ENCODE peak calls at places on chromosome 1, in four cellular contexts. F is heart right ventricle, A is caudate nucleus, V is AG04450. P is an unnamed sample.

GRCh38 chr1:45230537-45230936 is 24.1 kb upstream of the ZSWIM5 start:
- DNase-seq in F (no peak), A (no peak), V (no peak), P (no peak)

GRCh38 chr1:86915737-86916235 is 1.4 kb downstream of the HS2ST1 start:
- DNase-seq in F (no peak), A (no peak), V (no peak), P (no peak)

GRCh38 chr1:91697322-91698260 is 188.4 kb downstream of the TGFBR3 start:
- DNase-seq in V (no peak), A (no peak), F (no peak), P (no peak)

GRCh38 chr1:82775402-82776000 is 974.8 kb downstream of the ADGRL2 start:
- DNase-seq in F (peak; percentile 21), V (no peak), A (no peak), P (no peak)

GRCh38 chr1:205351984-205352713 is 4.6 kb downstream of the KLHDC8A start:
- DNase-seq in A (no peak), V (no peak), F (no peak), P (peak; percentile 45)

GRCh38 chr1:51990478-51990965 is at the start of gene RAB3B:
- DNase-seq in A (no peak), V (peak; percentile 6), F (peak; percentile 42), P (no peak)

GRCh38 chr1:109389638-109390341 is 7.9 kb downstream of the SORT1 start:
- DNase-seq in V (no peak), F (no peak), A (no peak), P (no peak)

GRCh38 chr1:54260810-54261209 is 60.8 kb downstream of the MRPL37 start:
- DNase-seq in F (no peak), A (no peak), V (no peak), P (no peak)

GRCh38 chr1:36136535-36136934 is 11.5 kb upstream of the COL8A2 start:
- DNase-seq in V (peak; percentile 63), F (no peak), A (no peak), P (peak; percentile 33)

GRCh38 chr1:75131593-75132420 is 2.4 kb upstream of the LHX8 start:
- DNase-seq in V (no peak), A (no peak), F (no peak), P (no peak)

GRCh38 chr1:234997201-234998173 is 131.2 kb downstream of the TOMM20 start:
- DNase-seq in F (peak; percentile 97), V (peak; percentile 93), A (peak; percentile 81), P (peak; percentile 100)

GRCh38 chr1:74771913-74772515 is 39.1 kb downstream of the TYW3 start:
- DNase-seq in A (no peak), V (peak; percentile 8), F (no peak), P (no peak)

GRCh38 chr1:150259758-150260669 is 2.4 kb downstream of the CA14 start:
- DNase-seq in F (no peak), A (peak; percentile 16), V (no peak), P (no peak)

GRCh38 chr1:38600905-38601304 is 258.7 kb downstream of the RRAGC start:
- DNase-seq in A (no peak), F (no peak), V (no peak), P (no peak)

GRCh38 chr1:51542158-51542953 is 23.3 kb upstream of the EPS15 start:
- DNase-seq in A (no peak), F (no peak), V (no peak), P (no peak)

GRCh38 chr1:38536089-38536488 is 323.5 kb downstream of the RRAGC start:
- DNase-seq in V (no peak), A (no peak), F (no peak), P (no peak)

GRCh38 chr1:11836955-11837766 is 10.4 kb downstream of the NPPA start:
- DNase-seq in A (no peak), F (no peak), V (no peak), P (no peak)

GRCh38 chr1:21631944-21632887 is 36.9 kb downstream of the RAP1GAP start:
- DNase-seq in A (no peak), F (no peak), V (no peak), P (no peak)

GRCh38 chr1:26702680-26703038 is 6.8 kb downstream of the ARID1A start:
- DNase-seq in A (no peak), F (no peak), V (no peak), P (no peak)

GRCh38 chr1:205456868-205457724 is 1.3 kb upstream of the BLACAT1 start:
- DNase-seq in V (no peak), F (no peak), A (no peak), P (no peak)

GRCh38 chr1:225480825-225481434 is 53.1 kb upstream of the LBR start:
- DNase-seq in F (peak; percentile 35), A (no peak), V (no peak), P (no peak)

GRCh38 chr1:21308847-21309652 is 18.8 kb upstream of the ECE1 start:
- DNase-seq in F (no peak), A (no peak), V (no peak), P (peak; percentile 29)

GRCh38 chr1:112410704-112411103 is 14.7 kb downstream of the CTTNBP2NL start:
- DNase-seq in V (no peak), A (no peak), F (no peak), P (no peak)

GRCh38 chr1:88741413-88741812 is 57.3 kb downstream of the PKN2 start:
- DNase-seq in A (no peak), V (no peak), F (no peak), P (no peak)

GRCh38 chr1:235937123-235937522 is 70.4 kb upstream of the LYST start:
- DNase-seq in A (no peak), F (no peak), V (no peak), P (no peak)

GRCh38 chr1:921011-921837 is 2.5 kb upstream of the SAMD11 start:
- DNase-seq in F (peak; percentile 69), V (peak; percentile 36), A (no peak), P (no peak)

GRCh38 chr1:68196676-68197075 is 35.6 kb downstream of the WLS start:
- DNase-seq in F (no peak), A (no peak), V (no peak), P (no peak)

GRCh38 chr1:11802973-11803885 is 2.5 kb downstream of the MTHFR start:
- DNase-seq in V (peak; percentile 95), F (peak; percentile 94), A (peak; percentile 17), P (no peak)

GRCh38 chr1:7387053-7387861 is 383.8 kb upstream of the VAMP3 start:
- DNase-seq in F (no peak), A (no peak), V (no peak), P (no peak)

GRCh38 chr1:94854458-94855306 is 34.5 kb downstream of the SLC44A3 start:
- DNase-seq in V (peak; percentile 83), A (peak; percentile 61), F (peak; percentile 80), P (peak; percentile 87)

GRCh38 chr1:33347650-33347992 is 26.7 kb upstream of the A3GALT2 start:
- DNase-seq in F (peak; percentile 41), V (no peak), A (no peak), P (no peak)

GRCh38 chr1:33346921-33347649 is 26.2 kb upstream of the A3GALT2 start:
- DNase-seq in A (no peak), F (no peak), V (no peak), P (no peak)

GRCh38 chr1:33348676-33349080 is 27.8 kb upstream of the A3GALT2 start:
- DNase-seq in F (no peak), A (no peak), V (no peak), P (no peak)

GRCh38 chr1:33349081-33349759 is 28.3 kb upstream of the A3GALT2 start:
- DNase-seq in V (no peak), F (peak; percentile 58), A (no peak), P (no peak)

GRCh38 chr1:33348194-33348593 is 27.3 kb upstream of the A3GALT2 start:
- DNase-seq in A (no peak), F (no peak), V (no peak), P (no peak)
- H3K27ac ChIP-seq in A (peak overlapping the region; percentile 84), F (peak overlapping the region; percentile 99), V (peak overlapping the region; percentile 86), P (peak overlapping the region; percentile 99)

GRCh38 chr1:231385118-231385748 is 36.9 kb downstream of the EGLN1 start:
- DNase-seq in V (no peak), F (no peak), A (no peak), P (peak; percentile 69)
- H3K27ac ChIP-seq in V (no peak overlapping the region), F (no peak overlapping the region), A (no peak overlapping the region), P (peak overlapping the region; percentile 14)

GRCh38 chr1:14254184-14254583 is 344.3 kb upstream of the KAZN start:
- DNase-seq in F (no peak), V (no peak), A (no peak), P (no peak)
- H3K27ac ChIP-seq in F (no peak overlapping the region), V (no peak overlapping the region), A (peak overlapping the region; percentile 63), P (no peak overlapping the region)

DNA sequence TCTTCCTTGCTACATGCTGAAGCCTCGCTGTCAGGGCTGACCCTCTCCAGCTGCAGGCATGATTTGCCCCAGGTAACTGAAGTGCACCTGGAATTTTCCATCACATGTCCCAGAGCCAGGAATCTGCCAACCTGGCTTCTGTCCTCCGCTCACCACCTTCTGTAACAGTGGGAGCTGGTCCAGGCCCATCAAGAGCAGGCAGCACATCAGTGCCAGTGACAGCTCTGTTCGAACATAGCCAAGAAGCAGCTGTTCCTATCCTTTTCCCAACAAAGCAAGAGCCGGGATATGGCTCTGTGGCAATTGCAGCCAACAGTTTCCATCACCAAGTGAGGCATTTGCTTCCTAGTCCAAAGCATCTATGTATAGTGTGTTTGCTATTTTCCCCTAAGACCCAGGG is 42.2 kb upstream of the KANK4 start:
- DNase-seq in V (no peak), A (no peak), F (no peak), P (no peak)
- H3K27ac ChIP-seq in V (no peak overlapping the region), A (no peak overlapping the region), F (no peak overlapping the region), P (no peak overlapping the region)

GRCh38 chr1:19452221-19452663 is 33.1 kb downstream of the CAPZB start:
- DNase-seq in A (no peak), V (no peak), F (peak; percentile 57), P (no peak)
- H3K27ac ChIP-seq in A (peak overlapping the region; percentile 55), V (peak overlapping the region; percentile 65), F (peak overlapping the region; percentile 68), P (no peak overlapping the region)

GRCh38 chr1:46927249-46927835 is 13.9 kb downstream of the CYP4A11 start:
- DNase-seq in V (no peak), A (no peak), F (no peak), P (no peak)
- H3K27ac ChIP-seq in V (no peak overlapping the region), A (no peak overlapping the region), F (no peak overlapping the region), P (no peak overlapping the region)

GRCh38 chr1:247966520-247967204 is 1.6 kb downstream of the OR2AK2 start:
- DNase-seq in F (no peak), V (no peak), A (no peak), P (no peak)
- H3K27ac ChIP-seq in F (no peak overlapping the region), V (no peak overlapping the region), A (no peak overlapping the region), P (no peak overlapping the region)